ENCODE peak calls at places on chromosomes 6 and 20, in seven cellular contexts. H is K562, F is GM12892, S is H1, N is GM12878, V is HepG2, D is SK-N-SH. I is an unnamed sample.

GRCh38 chr20:20207291-20207690 is 155.0 kb downstream of the CFAP61 start:
- DNase-seq in D (peak; percentile 51), N (no peak), H (no peak), F (no peak), V (no peak), S (no peak), I (no peak)

GRCh38 chr6:22068561-22069346 is 228.1 kb downstream of the PRL start:
- DNase-seq in V (no peak), D (no peak), S (no peak), N (peak; percentile 64), F (no peak), H (no peak), I (no peak)

GRCh38 chr6:31356946-31357466 is at the start of gene HLA-B:
- DNase-seq in S (peak; percentile 53), D (peak; percentile 62), F (peak; percentile 39), H (no peak), V (peak; percentile 49), N (peak; percentile 87), I (peak; percentile 68)

GRCh38 chr20:23205221-23205620 is 119.1 kb upstream of the CD93 start:
- DNase-seq in H (no peak), D (no peak), V (no peak), F (no peak), N (no peak), S (no peak), I (no peak)

GRCh38 chr20:14924433-14924832 is 587.0 kb upstream of the FLRT3 start:
- DNase-seq in D (no peak), N (no peak), H (no peak), V (no peak), S (no peak), F (no peak), I (no peak)

GRCh38 chr6:90444125-90444745 is 142.6 kb downstream of the MAP3K7 start:
- DNase-seq in D (no peak), H (no peak), F (no peak), S (no peak), N (no peak), V (no peak), I (no peak)

GRCh38 chr6:80742481-80742880 is 636.0 kb downstream of the BCKDHB start:
- DNase-seq in N (no peak), S (no peak), D (no peak), H (no peak), F (no peak), V (peak; percentile 1), I (no peak)

GRCh38 chr6:117605169-117605826 is 3.0 kb upstream of the GOPC start:
- DNase-seq in V (peak; percentile 80), F (no peak), N (peak; percentile 66), H (peak; percentile 61), S (no peak), D (peak; percentile 67), I (peak; percentile 33)

GRCh38 chr6:120805267-120805666 is 529.0 kb downstream of the TBC1D32 start:
- DNase-seq in V (no peak), H (no peak), N (no peak), S (no peak), F (no peak), D (no peak), I (no peak)

GRCh38 chr20:31674895-31675827 is 37.4 kb downstream of the COX4I2 start:
- DNase-seq in H (peak; percentile 76), N (no peak), D (peak; percentile 46), S (no peak), V (no peak), F (peak; percentile 46), I (no peak)

GRCh38 chr20:4904127-4904860 is 97.0 kb downstream of the SLC23A2 start:
- DNase-seq in V (no peak), D (no peak), F (no peak), H (no peak), N (no peak), S (no peak), I (no peak)

GRCh38 chr20:53869466-53870258 is 200.7 kb downstream of the BCAS1 start:
- DNase-seq in N (peak; percentile 91), S (no peak), F (no peak), V (peak; percentile 96), D (peak; percentile 38), H (peak; percentile 55), I (no peak)

DNA sequence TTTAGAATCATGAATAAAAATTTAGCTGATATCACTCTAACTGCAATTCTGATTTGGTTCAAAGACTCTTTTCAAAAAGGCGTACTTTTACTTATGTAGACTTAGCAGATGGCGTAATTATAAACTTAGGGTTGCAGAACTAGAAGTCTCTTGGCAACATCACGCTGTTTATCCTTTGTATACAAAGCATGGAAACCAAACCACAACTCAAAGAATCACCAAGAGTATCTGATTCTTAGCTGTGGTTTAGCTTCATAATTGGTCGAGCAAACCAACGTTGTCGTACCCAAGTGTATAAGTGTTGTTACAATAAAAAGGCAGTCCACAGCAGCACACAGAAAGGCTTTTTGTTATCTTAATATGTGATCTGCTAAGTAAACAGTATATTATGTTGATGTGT is 18.2 kb downstream of the STMND1 start:
- DNase-seq in F (no peak), H (no peak), N (no peak), D (no peak), V (no peak), S (no peak), I (no peak)
- TF ChIP-seq TAF1 in F (no peak), H (no peak), N (no peak), D (no peak), V (no peak), S (no peak), I (no peak)

GRCh38 chr6:166490671-166491500 is 95.6 kb downstream of the RAMACL start:
- DNase-seq in N (no peak), V (no peak), S (no peak), F (no peak), D (peak; percentile 84), H (no peak), I (no peak)
- TF ChIP-seq TAF1 in N (no peak), V (no peak), S (no peak), F (no peak), D (no peak), H (no peak), I (no peak)

GRCh38 chr6:96016781-96017180 is 1.0 kb downstream of the FUT9 start:
- DNase-seq in N (no peak), H (no peak), S (no peak), V (no peak), D (no peak), F (no peak), I (no peak)

DNA sequence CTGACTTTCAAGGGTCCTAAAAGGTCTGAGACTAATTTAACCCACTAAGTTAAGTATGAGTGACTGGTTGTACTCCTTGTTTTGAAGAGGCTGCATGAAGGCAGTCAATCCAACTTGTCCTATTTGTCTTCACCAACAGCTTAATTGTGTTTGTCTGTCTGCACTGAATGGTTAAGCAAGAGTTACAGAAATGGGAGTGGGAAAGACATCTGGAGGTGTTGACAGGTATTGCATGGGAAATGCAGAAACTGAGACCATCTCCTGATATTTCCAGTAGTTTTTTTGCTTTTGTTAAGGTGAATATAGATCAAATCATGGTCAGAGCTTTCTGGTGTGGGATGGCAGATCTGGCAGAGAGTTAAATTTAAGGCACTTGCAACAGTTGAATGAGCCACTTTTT is 6.5 kb downstream of the FUT9 start:
- DNase-seq in F (no peak), V (no peak), H (no peak), S (no peak), N (no peak), D (no peak), I (no peak)
- TF ChIP-seq TAF1 in F (no peak), V (no peak), H (no peak), S (no peak), N (no peak), D (no peak), I (no peak)

DNA sequence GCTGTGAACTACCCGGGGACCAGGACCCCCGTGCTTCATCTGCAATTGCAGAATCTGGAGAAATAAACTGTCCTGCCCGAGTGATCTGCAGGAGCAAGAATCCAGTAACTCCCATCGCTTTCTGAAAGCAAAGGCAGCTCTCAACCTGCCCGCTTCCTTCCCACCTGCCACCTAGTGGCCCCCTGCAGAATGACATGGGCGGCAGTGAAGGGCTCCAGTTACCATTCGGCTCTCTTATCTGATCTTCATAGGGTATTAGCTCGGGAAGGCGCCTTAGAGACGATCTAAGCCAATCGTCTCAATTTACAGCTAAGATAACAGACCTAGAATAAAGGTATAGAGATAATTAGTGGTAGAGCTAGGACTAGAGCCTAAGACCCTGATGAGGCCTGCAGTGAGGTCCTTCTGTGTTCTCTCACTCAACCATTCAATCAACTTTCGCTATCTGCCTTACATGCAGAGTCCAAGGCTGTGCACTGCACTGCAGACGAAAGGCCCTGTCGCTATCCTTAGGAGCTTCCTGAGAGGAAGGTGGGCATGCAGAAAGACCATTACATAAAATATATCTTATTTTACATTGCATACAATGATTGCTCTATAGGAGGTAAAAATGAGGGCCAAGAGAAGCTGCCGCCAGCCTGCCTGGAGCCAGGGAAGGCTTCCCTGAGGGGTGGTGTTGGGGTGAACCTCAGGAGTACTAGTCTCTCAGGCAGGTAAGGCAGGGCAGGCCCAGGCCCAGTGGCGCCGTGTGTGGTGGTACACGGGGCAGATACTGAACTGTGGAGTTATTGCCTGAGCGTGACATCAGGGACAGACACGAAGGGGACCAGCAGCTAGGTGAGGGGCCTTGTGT is 7.1 kb upstream of the PSMG4 start:
- DNase-seq in V (peak; percentile 77), N (peak; percentile 30), H (peak; percentile 92), F (peak; percentile 83), D (peak; percentile 91), S (peak; percentile 95), I (peak; percentile 84)
- TF ChIP-seq TAF1 in V (no peak), N (no peak), H (no peak), F (no peak), D (no peak), S (no peak), I (no peak)

DNA sequence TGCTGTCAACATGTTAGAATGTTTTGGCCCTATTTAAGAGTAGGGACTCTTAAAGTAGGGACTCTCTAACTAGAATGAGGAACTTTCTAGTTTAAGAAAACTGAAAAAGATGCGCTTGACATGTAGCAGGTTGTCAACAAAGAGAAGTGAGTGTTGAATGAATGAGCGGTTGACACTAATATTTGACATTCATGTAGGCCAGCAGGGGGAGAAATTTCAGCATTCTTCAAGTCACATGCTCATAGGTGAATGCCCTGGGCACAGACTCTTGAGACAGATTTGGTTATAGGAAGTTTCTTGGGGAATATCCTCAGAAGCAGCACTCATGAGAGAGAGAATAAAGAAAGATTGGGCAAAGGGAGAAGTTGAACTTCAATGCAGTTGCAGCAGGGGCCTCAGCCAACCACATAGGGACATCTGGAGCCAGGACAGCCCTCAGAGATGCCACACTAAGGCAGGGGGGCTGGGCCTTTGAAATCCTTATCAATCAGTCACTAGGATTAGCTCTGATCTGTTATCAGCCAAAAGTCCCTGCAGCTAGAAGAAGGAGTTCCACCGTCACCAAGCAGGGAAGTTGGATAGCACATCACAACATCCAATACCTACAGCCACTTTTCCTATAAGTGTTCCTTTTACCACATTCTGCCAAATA is 145.1 kb upstream of the FKBP1C start:
- DNase-seq in F (no peak), V (peak; percentile 35), N (no peak), H (no peak), D (no peak), S (no peak), I (peak; percentile 16)
- TF ChIP-seq TAF1 in F (no peak), V (no peak), N (no peak), H (no peak), D (no peak), S (no peak), I (no peak)

GRCh38 chr6:16477367-16478149 is 239.2 kb downstream of the GMPR start:
- DNase-seq in F (no peak), D (no peak), N (no peak), S (no peak), H (no peak), V (no peak), I (no peak)
- TF ChIP-seq TAF1 in F (no peak), D (no peak), N (no peak), S (no peak), H (no peak), V (no peak), I (no peak)

GRCh38 chr6:107867302-107867615 is 43.1 kb upstream of the SCML4 start:
- DNase-seq in D (no peak), S (peak; percentile 61), V (no peak), H (no peak), F (no peak), N (no peak), I (no peak)
- TF ChIP-seq TAF1 in D (no peak), S (no peak), V (no peak), H (no peak), F (no peak), N (no peak), I (no peak)

I was measured in GM12891.